ENCODE peak calls at places on chromosomes 1 and 21, in six cellular contexts. One of them, this sample, is unnamed. For H3K4me1, the result is how much of the 10 kb centered on the place peaks cover.

GRCh38 chr1:182066934-182067333 is 5.4 kb upstream of the ZNF648 start:
- DNase-seq in stomach: no peak
- DNase-seq in spleen: no peak
- DNase-seq in SK-N-SH: no peak
- DNase-seq in transverse colon: no peak
- DNase-seq in K562: no peak
- DNase-seq in this sample: no peak

GRCh38 chr1:40653851-40654537 is 11.5 kb downstream of the RIMS3 start:
- DNase-seq in stomach: no peak
- DNase-seq in spleen: peak
- DNase-seq in SK-N-SH: peak
- DNase-seq in transverse colon: no peak
- DNase-seq in K562: peak
- DNase-seq in this sample: no peak

GRCh38 chr1:201898992-201899391 is 10.3 kb downstream of the SHISA4 start:
- DNase-seq in stomach: no peak
- DNase-seq in spleen: no peak
- DNase-seq in SK-N-SH: no peak
- DNase-seq in transverse colon: no peak
- DNase-seq in K562: no peak
- DNase-seq in this sample: no peak

GRCh38 chr1:1631793-1632420 is at the start of gene MMP23B:
- DNase-seq in stomach: no peak
- DNase-seq in spleen: peak
- DNase-seq in SK-N-SH: peak
- DNase-seq in transverse colon: no peak
- DNase-seq in K562: no peak
- DNase-seq in this sample: no peak

GRCh38 chr1:207823880-207824566 is 72.2 kb downstream of the CD46 start:
- DNase-seq in stomach: peak
- DNase-seq in spleen: peak
- DNase-seq in SK-N-SH: peak
- DNase-seq in transverse colon: peak
- DNase-seq in K562: no peak
- DNase-seq in this sample: peak

GRCh38 chr21:46375560-46376230 is 51.7 kb downstream of the PCNT start:
- DNase-seq in stomach: no peak
- DNase-seq in spleen: no peak
- DNase-seq in SK-N-SH: no peak
- DNase-seq in transverse colon: no peak
- DNase-seq in K562: no peak
- DNase-seq in this sample: no peak

GRCh38 chr1:185487030-185487429 is 170.0 kb upstream of the IVNS1ABP start:
- DNase-seq in stomach: no peak
- DNase-seq in spleen: no peak
- DNase-seq in SK-N-SH: no peak
- DNase-seq in transverse colon: no peak
- DNase-seq in K562: no peak
- DNase-seq in this sample: no peak

GRCh38 chr1:46131727-46132528 is 501 bp downstream of the PIK3R3 start:
- DNase-seq in stomach: peak
- DNase-seq in spleen: peak
- DNase-seq in SK-N-SH: peak
- DNase-seq in transverse colon: peak
- DNase-seq in K562: peak
- DNase-seq in this sample: peak

GRCh38 chr1:113876181-113876580 is 4.7 kb upstream of the PTPN22 start:
- DNase-seq in stomach: no peak
- DNase-seq in spleen: no peak
- DNase-seq in SK-N-SH: no peak
- DNase-seq in transverse colon: no peak
- DNase-seq in K562: no peak
- DNase-seq in this sample: no peak

GRCh38 chr1:214224605-214225354 is 56.2 kb upstream of the SMYD2 start:
- DNase-seq in stomach: no peak
- DNase-seq in spleen: no peak
- DNase-seq in SK-N-SH: no peak
- DNase-seq in transverse colon: no peak
- DNase-seq in K562: no peak
- DNase-seq in this sample: no peak

GRCh38 chr1:47611992-47612391 is 174.1 kb downstream of the FOXD2 start:
- DNase-seq in stomach: no peak
- DNase-seq in spleen: no peak
- DNase-seq in SK-N-SH: no peak
- DNase-seq in transverse colon: no peak
- DNase-seq in K562: no peak
- DNase-seq in this sample: no peak

GRCh38 chr1:85280636-85281035 is 4.2 kb upstream of the BCL10 start:
- DNase-seq in stomach: no peak
- DNase-seq in spleen: no peak
- DNase-seq in SK-N-SH: no peak
- DNase-seq in transverse colon: no peak
- DNase-seq in K562: no peak
- DNase-seq in this sample: no peak

GRCh38 chr1:89898695-89899470 is 78.1 kb downstream of the LRRC8D start:
- DNase-seq in stomach: no peak
- DNase-seq in spleen: no peak
- DNase-seq in SK-N-SH: no peak
- DNase-seq in transverse colon: no peak
- DNase-seq in K562: no peak
- DNase-seq in this sample: no peak

GRCh38 chr1:19639999-19640362 is 4.1 kb upstream of the NBL1 start:
- DNase-seq in stomach: no peak
- DNase-seq in spleen: no peak
- DNase-seq in SK-N-SH: no peak
- DNase-seq in transverse colon: peak
- DNase-seq in K562: no peak
- DNase-seq in this sample: no peak

GRCh38 chr1:39561321-39561720 is 15.3 kb downstream of the PABPC4 start:
- DNase-seq in stomach: no peak
- DNase-seq in spleen: no peak
- DNase-seq in SK-N-SH: no peak
- DNase-seq in transverse colon: no peak
- DNase-seq in K562: no peak
- DNase-seq in this sample: no peak

GRCh38 chr1:211687462-211688215 is 12.2 kb upstream of the NEK2 start:
- DNase-seq in stomach: no peak
- DNase-seq in spleen: no peak
- DNase-seq in SK-N-SH: no peak
- DNase-seq in transverse colon: no peak
- DNase-seq in K562: no peak
- DNase-seq in this sample: no peak

GRCh38 chr1:246728311-246728710 is 4.1 kb downstream of the SCCPDH start:
- DNase-seq in stomach: no peak
- DNase-seq in spleen: no peak
- DNase-seq in SK-N-SH: no peak
- DNase-seq in transverse colon: no peak
- DNase-seq in K562: no peak
- DNase-seq in this sample: no peak

GRCh38 chr1:101262601-101263348 is 26.0 kb downstream of the S1PR1 start:
- DNase-seq in stomach: no peak
- DNase-seq in spleen: no peak
- DNase-seq in SK-N-SH: no peak
- DNase-seq in transverse colon: no peak
- DNase-seq in K562: no peak
- DNase-seq in this sample: no peak

GRCh38 chr1:55727010-55727409 is 511.8 kb upstream of the USP24 start:
- DNase-seq in stomach: no peak
- DNase-seq in spleen: no peak
- DNase-seq in SK-N-SH: no peak
- DNase-seq in transverse colon: no peak
- DNase-seq in K562: no peak
- DNase-seq in this sample: no peak

GRCh38 chr1:59751801-59752200 is 62.9 kb upstream of the HOOK1 start:
- DNase-seq in stomach: no peak
- DNase-seq in spleen: no peak
- DNase-seq in SK-N-SH: no peak
- DNase-seq in transverse colon: no peak
- DNase-seq in K562: no peak
- DNase-seq in this sample: no peak

GRCh38 chr1:112549590-112549989 is 40.8 kb downstream of the WNT2B start:
- DNase-seq in stomach: no peak
- DNase-seq in spleen: no peak
- DNase-seq in SK-N-SH: no peak
- DNase-seq in transverse colon: no peak
- DNase-seq in K562: no peak
- DNase-seq in this sample: no peak

GRCh38 chr1:110637475-110637874 is 31.3 kb upstream of the KCNA2 start:
- DNase-seq in stomach: no peak
- DNase-seq in spleen: no peak
- DNase-seq in SK-N-SH: no peak
- DNase-seq in transverse colon: no peak
- DNase-seq in K562: no peak
- DNase-seq in this sample: no peak

GRCh38 chr21:14243877-14244276 is 27.9 kb downstream of the RBM11 start:
- DNase-seq in stomach: no peak
- DNase-seq in spleen: no peak
- DNase-seq in SK-N-SH: no peak
- DNase-seq in transverse colon: no peak
- DNase-seq in K562: no peak
- DNase-seq in this sample: no peak

GRCh38 chr21:34255073-34255472 is 108.7 kb upstream of the KCNE2 start:
- DNase-seq in stomach: no peak
- DNase-seq in spleen: no peak
- DNase-seq in SK-N-SH: no peak
- DNase-seq in transverse colon: no peak
- DNase-seq in K562: no peak
- DNase-seq in this sample: no peak

GRCh38 chr1:50438945-50439344 is 15.7 kb upstream of the DMRTA2 start:
- DNase-seq in stomach: no peak
- DNase-seq in spleen: no peak
- DNase-seq in SK-N-SH: no peak
- DNase-seq in transverse colon: no peak
- DNase-seq in K562: no peak
- DNase-seq in this sample: no peak

DNA sequence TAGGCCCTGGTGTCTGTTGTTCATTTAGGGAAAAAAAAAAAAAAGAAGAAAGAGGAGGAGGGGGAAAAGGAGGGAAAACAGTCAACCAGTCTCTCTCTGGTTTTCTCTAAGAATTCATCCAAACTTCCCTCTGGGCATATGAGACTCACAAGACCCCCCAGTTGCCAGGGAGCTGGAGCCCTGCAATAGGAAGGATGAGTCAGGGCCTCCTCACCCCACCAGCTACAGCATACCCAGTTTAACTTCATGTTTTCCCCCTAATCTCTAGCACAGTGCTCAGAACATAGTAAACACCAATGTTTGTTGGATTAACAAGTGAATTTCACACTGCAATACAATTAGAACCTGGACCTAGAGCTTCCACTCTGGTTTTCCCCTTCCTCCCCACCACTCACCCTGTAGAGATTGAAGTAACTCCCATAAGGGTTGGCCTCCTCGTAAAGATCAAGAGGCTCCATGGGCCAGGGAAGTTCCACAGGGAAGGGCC is 7.8 kb downstream of the F11R start:
- DNase-seq in stomach: no peak
- DNase-seq in spleen: no peak
- DNase-seq in SK-N-SH: no peak
- DNase-seq in transverse colon: no peak
- DNase-seq in K562: peak
- DNase-seq in this sample: no peak
- H3K4me1 ChIP-seq in stomach: half or more
- H3K4me1 ChIP-seq in spleen: half or more
- H3K4me1 ChIP-seq in SK-N-SH: under half
- H3K4me1 ChIP-seq in transverse colon: under half
- H3K4me1 ChIP-seq in K562: half or more
- H3K4me1 ChIP-seq in this sample: under half

GRCh38 chr1:145898756-145899155 is 11.1 kb downstream of the ITGA10 start:
- DNase-seq in stomach: no peak
- DNase-seq in spleen: no peak
- DNase-seq in SK-N-SH: no peak
- DNase-seq in transverse colon: no peak
- DNase-seq in K562: no peak
- DNase-seq in this sample: no peak

GRCh38 chr1:145897969-145898368 is 11.9 kb downstream of the ITGA10 start:
- DNase-seq in stomach: no peak
- DNase-seq in spleen: no peak
- DNase-seq in SK-N-SH: no peak
- DNase-seq in transverse colon: no peak
- DNase-seq in K562: no peak
- DNase-seq in this sample: no peak

GRCh38 chr1:145893306-145894055 is 7.8 kb upstream of the ANKRD35 start:
- DNase-seq in stomach: no peak
- DNase-seq in spleen: no peak
- DNase-seq in SK-N-SH: no peak
- DNase-seq in transverse colon: no peak
- DNase-seq in K562: no peak
- DNase-seq in this sample: no peak

GRCh38 chr1:145892486-145893087 is 6.9 kb upstream of the ANKRD35 start:
- DNase-seq in stomach: peak
- DNase-seq in spleen: no peak
- DNase-seq in SK-N-SH: no peak
- DNase-seq in transverse colon: no peak
- DNase-seq in K562: peak
- DNase-seq in this sample: no peak

GRCh38 chr1:145895471-145895870 is 9.8 kb upstream of the ANKRD35 start:
- DNase-seq in stomach: no peak
- DNase-seq in spleen: no peak
- DNase-seq in SK-N-SH: no peak
- DNase-seq in transverse colon: no peak
- DNase-seq in K562: no peak
- DNase-seq in this sample: no peak
- TF ChIP-seq POLR2AphosphoS5 in stomach: no peak
- TF ChIP-seq POLR2AphosphoS5 in spleen: no peak
- TF ChIP-seq POLR2AphosphoS5 in SK-N-SH: no peak
- TF ChIP-seq POLR2AphosphoS5 in transverse colon: no peak
- TF ChIP-seq POLR2AphosphoS5 in K562: no peak
- TF ChIP-seq POLR2AphosphoS5 in this sample: no peak

GRCh38 chr1:151310986-151311385 is 16.2 kb downstream of the PI4KB start:
- DNase-seq in stomach: no peak
- DNase-seq in spleen: no peak
- DNase-seq in SK-N-SH: no peak
- DNase-seq in transverse colon: no peak
- DNase-seq in K562: no peak
- DNase-seq in this sample: no peak

GRCh38 chr1:151311589-151312331 is 15.5 kb downstream of the PI4KB start:
- DNase-seq in stomach: peak
- DNase-seq in spleen: no peak
- DNase-seq in SK-N-SH: peak
- DNase-seq in transverse colon: peak
- DNase-seq in K562: peak
- DNase-seq in this sample: no peak

GRCh38 chr1:151314137-151314875 is 12.9 kb downstream of the PI4KB start:
- DNase-seq in stomach: peak
- DNase-seq in spleen: no peak
- DNase-seq in SK-N-SH: no peak
- DNase-seq in transverse colon: peak
- DNase-seq in K562: no peak
- DNase-seq in this sample: peak

GRCh38 chr1:151313501-151313900 is 13.7 kb downstream of the PI4KB start:
- DNase-seq in stomach: no peak
- DNase-seq in spleen: no peak
- DNase-seq in SK-N-SH: no peak
- DNase-seq in transverse colon: no peak
- DNase-seq in K562: no peak
- DNase-seq in this sample: no peak

GRCh38 chr1:151312439-151313225 is 14.6 kb downstream of the PI4KB start:
- DNase-seq in stomach: no peak
- DNase-seq in spleen: no peak
- DNase-seq in SK-N-SH: no peak
- DNase-seq in transverse colon: no peak
- DNase-seq in K562: no peak
- DNase-seq in this sample: no peak
- H3K4me1 ChIP-seq in stomach: half or more
- H3K4me1 ChIP-seq in spleen: half or more
- H3K4me1 ChIP-seq in SK-N-SH: under half
- H3K4me1 ChIP-seq in transverse colon: under half
- H3K4me1 ChIP-seq in K562: under half
- H3K4me1 ChIP-seq in this sample: under half

GRCh38 chr1:164780863-164781262 is 221.9 kb downstream of the PBX1 start:
- DNase-seq in stomach: no peak
- DNase-seq in spleen: no peak
- DNase-seq in SK-N-SH: no peak
- DNase-seq in transverse colon: no peak
- DNase-seq in K562: no peak
- DNase-seq in this sample: no peak
- TF ChIP-seq POLR2AphosphoS5 in stomach: peak
- TF ChIP-seq POLR2AphosphoS5 in spleen: no peak
- TF ChIP-seq POLR2AphosphoS5 in SK-N-SH: no peak
- TF ChIP-seq POLR2AphosphoS5 in transverse colon: peak
- TF ChIP-seq POLR2AphosphoS5 in K562: no peak
- TF ChIP-seq POLR2AphosphoS5 in this sample: no peak

This sample was measured in breast epithelium.